ENCODE peak calls at places on chromosomes 6 and 20, in seven cellular contexts. L is T-helper 17 cell; W is body of pancreas; R is right cardiac atrium; H is effector memory CD4-positive, alpha-beta T cell; F is heart right ventricle; B is thyroid gland. N is an unnamed sample. For H3K9me3, the result is how much of the 10 kb centered on the place peaks cover.

GRCh38 chr20:37220255-37220654 is 40.9 kb upstream of the MROH8 start:
- DNase-seq in L (no peak), W (no peak), R (no peak), H (no peak), F (no peak), B (no peak), N (no peak)

GRCh38 chr20:10190456-10190855 is 28.2 kb upstream of the SNAP25 start:
- DNase-seq in L (no peak), W (no peak), R (no peak), H (no peak), F (no peak), B (no peak), N (no peak)

GRCh38 chr20:58712116-58712822 is 19.7 kb downstream of the NPEPL1 start:
- DNase-seq in L (no peak), W (peak), R (no peak), H (no peak), F (no peak), B (no peak), N (no peak)

GRCh38 chr6:28203201-28203600 is 21.9 kb upstream of the ZSCAN9 start:
- DNase-seq in L (no peak), W (no peak), R (no peak), H (no peak), F (no peak), B (no peak), N (no peak)

GRCh38 chr6:149716584-149716983 is 1.3 kb downstream of the LATS1 start:
- DNase-seq in L (no peak), W (no peak), R (no peak), H (no peak), F (no peak), B (no peak), N (no peak)

GRCh38 chr6:44572346-44572745 is 184.8 kb downstream of the CDC5L start:
- DNase-seq in L (no peak), W (no peak), R (no peak), H (no peak), F (no peak), B (no peak), N (no peak)

GRCh38 chr6:39251406-39251805 is 22.1 kb upstream of the KCNK5 start:
- DNase-seq in L (no peak), W (peak), R (no peak), H (no peak), F (no peak), B (no peak), N (no peak)

GRCh38 chr6:2714359-2714895 is 36.3 kb downstream of the MYLK4 start:
- DNase-seq in L (no peak), W (no peak), R (no peak), H (no peak), F (no peak), B (no peak), N (no peak)

GRCh38 chr6:118103381-118104105 is 196.5 kb downstream of the SLC35F1 start:
- DNase-seq in L (no peak), W (no peak), R (no peak), H (no peak), F (peak), B (peak), N (no peak)

GRCh38 chr20:1341561-1342265 is 12.8 kb upstream of the SDCBP2 start:
- DNase-seq in L (no peak), W (no peak), R (no peak), H (no peak), F (no peak), B (no peak), N (no peak)

GRCh38 chr6:84763397-84764331 is 734 bp downstream of the TBX18 start:
- DNase-seq in L (no peak), W (peak), R (peak), H (no peak), F (peak), B (no peak), N (peak)

GRCh38 chr6:112018619-112019416 is 35.1 kb upstream of the CCN6 start:
- DNase-seq in L (no peak), W (peak), R (peak), H (no peak), F (peak), B (no peak), N (no peak)

GRCh38 chr6:34834789-34835518 is 43.1 kb downstream of the BLTP3A start:
- DNase-seq in L (no peak), W (no peak), R (no peak), H (no peak), F (no peak), B (no peak), N (no peak)

GRCh38 chr6:41443616-41444525 is 102.3 kb upstream of the FOXP4 start:
- DNase-seq in L (no peak), W (no peak), R (peak), H (no peak), F (peak), B (peak), N (no peak)

GRCh38 chr6:15526129-15526764 is 136.6 kb downstream of the DTNBP1 start:
- DNase-seq in L (no peak), W (no peak), R (no peak), H (no peak), F (no peak), B (peak), N (no peak)

GRCh38 chr20:49282584-49283171 is 4.8 kb upstream of the ZNFX1 start:
- DNase-seq in L (no peak), W (no peak), R (no peak), H (no peak), F (no peak), B (no peak), N (no peak)
- H3K9me3 ChIP-seq in L (half or more), W (under half), R (under half), H (half or more), F (half or more), B (under half), N (under half)

GRCh38 chr20:22496817-22497216 is 87.6 kb downstream of the FOXA2 start:
- DNase-seq in L (no peak), W (no peak), R (no peak), H (no peak), F (no peak), B (no peak), N (no peak)

GRCh38 chr20:22491188-22491500 is 93.2 kb downstream of the FOXA2 start:
- DNase-seq in L (no peak), W (no peak), R (no peak), H (no peak), F (no peak), B (peak), N (no peak)

GRCh38 chr20:22492497-22492896 is 91.9 kb downstream of the FOXA2 start:
- DNase-seq in L (no peak), W (no peak), R (no peak), H (no peak), F (no peak), B (no peak), N (no peak)

GRCh38 chr20:22495789-22496188 is 88.6 kb downstream of the FOXA2 start:
- DNase-seq in L (no peak), W (no peak), R (no peak), H (no peak), F (no peak), B (no peak), N (no peak)

DNA sequence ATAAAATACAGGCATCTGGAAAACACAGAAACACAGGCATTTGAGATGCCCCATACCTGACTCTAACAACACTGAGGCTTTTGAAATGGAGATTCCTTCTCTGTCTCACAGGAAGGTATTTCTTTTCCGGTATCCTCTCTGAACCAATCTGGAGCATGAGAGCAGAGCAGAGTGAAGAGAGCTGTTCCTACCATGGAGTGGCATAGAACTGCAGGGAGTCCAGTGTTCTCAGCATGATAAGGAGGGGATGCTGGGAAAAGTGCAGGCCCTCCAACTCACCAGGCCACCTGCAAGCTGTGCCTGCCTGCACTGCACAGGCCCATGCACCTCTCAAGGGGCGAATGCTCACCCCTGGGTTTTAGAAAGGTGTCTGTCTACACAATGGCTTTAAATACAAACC is 89.2 kb downstream of the FOXA2 start:
- DNase-seq in L (no peak), W (no peak), R (no peak), H (no peak), F (no peak), B (no peak), N (no peak)
- H3K9me3 ChIP-seq in L (under half), W (under half), R (under half), H (under half), F (under half), B (under half), N (under half)

GRCh38 chr20:16179919-16180318 is 393.3 kb downstream of the KIF16B start:
- DNase-seq in L (no peak), W (no peak), R (no peak), H (no peak), F (no peak), B (no peak), N (no peak)
- H3K9me3 ChIP-seq in L (under half), W (under half), R (under half), H (under half), F (under half), B (under half), N (under half)

DNA sequence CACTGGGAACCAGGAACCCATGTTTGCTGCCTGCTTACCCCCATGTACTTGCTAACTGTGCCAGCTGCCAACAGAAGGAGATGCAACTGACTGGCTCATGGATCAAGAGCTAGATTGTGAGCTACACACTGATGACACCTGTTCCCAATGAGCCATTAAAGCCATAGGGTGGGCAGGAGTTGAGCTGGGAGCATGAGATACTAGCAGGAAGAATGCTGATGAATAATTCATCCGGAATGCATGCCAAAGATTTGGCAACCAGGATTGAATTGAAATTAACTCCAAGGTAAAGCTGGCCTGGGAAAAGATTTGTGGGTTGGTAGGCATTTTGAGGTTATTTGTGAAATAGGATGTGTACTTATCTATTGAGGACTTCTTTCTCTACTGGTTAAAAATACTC is 631.1 kb downstream of the KIF16B start:
- DNase-seq in L (no peak), W (no peak), R (no peak), H (no peak), F (no peak), B (no peak), N (no peak)
- H3K9me3 ChIP-seq in L (under half), W (under half), R (under half), H (under half), F (under half), B (under half), N (under half)

GRCh38 chr20:24936526-24937407 is 12.3 kb upstream of the CST7 start:
- DNase-seq in L (no peak), W (no peak), R (no peak), H (no peak), F (no peak), B (no peak), N (no peak)
- H3K9me3 ChIP-seq in L (under half), W (under half), R (under half), H (under half), F (under half), B (under half), N (under half)

GRCh38 chr6:30864325-30864724 is 20.0 kb upstream of the DDR1 start:
- DNase-seq in L (no peak), W (no peak), R (no peak), H (no peak), F (no peak), B (no peak), N (no peak)
- H3K9me3 ChIP-seq in L (under half), W (under half), R (under half), H (under half), F (under half), B (under half), N (under half)

GRCh38 chr6:61203966-61204496 is 1082.0 kb downstream of the KHDRBS2 start:
- DNase-seq in L (no peak), W (no peak), R (no peak), H (no peak), F (no peak), B (no peak), N (no peak)
- H3K9me3 ChIP-seq in L (under half), W (under half), R (under half), H (under half), F (under half), B (under half), N (under half)

DNA sequence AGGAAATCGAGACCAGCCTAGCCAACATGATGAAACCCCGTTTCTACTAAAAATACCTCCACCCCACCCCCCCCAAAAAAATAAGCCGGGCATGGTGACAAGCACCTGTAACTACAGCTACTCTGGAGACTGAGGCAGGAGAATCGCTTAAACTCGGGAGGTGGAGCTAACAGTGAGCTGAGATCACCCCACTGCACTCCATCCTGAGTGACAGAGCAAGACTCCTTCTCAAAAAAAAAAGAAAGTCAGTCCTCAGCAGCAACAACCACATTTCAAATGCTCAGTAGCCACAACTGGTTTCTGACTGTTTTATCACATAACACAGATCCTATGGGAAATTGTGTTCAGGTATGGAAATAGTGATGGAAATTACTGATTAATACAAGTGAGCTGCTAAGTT is 135.4 kb downstream of the HFE start:
- DNase-seq in L (no peak), W (no peak), R (no peak), H (no peak), F (no peak), B (no peak), N (no peak)
- H3K9me3 ChIP-seq in L (under half), W (under half), R (under half), H (under half), F (under half), B (under half), N (under half)